ENCODE peak calls at places on chromosomes 4 and X, in ten cellular contexts. C is neural progenitor cell; G is IMR-90; H is hepatocyte; I is heart left ventricle; E is body of pancreas; X is naive thymus-derived CD4-positive, alpha-beta T cell; D is upper lobe of right lung; K is brain microvascular endothelial cell; P is tibial artery. T is an unnamed sample. For H3K27me3, the result is how much of the 10 kb centered on the place peaks cover.

GRCh38 chrX:108261541-108262218 is 170.1 kb downstream of the ATG4A start:
- DNase-seq in C (no peak), G (peak), H (peak), I (no peak), E (no peak), X (no peak), D (no peak), K (no peak), P (no peak), T (no peak)

GRCh38 chr4:149522031-149522430 is 293.6 kb downstream of the IQCM start:
- DNase-seq in C (no peak), G (no peak), H (no peak), I (no peak), E (no peak), X (no peak), D (no peak), K (no peak), P (no peak), T (no peak)

GRCh38 chr4:74444891-74445642 is at the start of gene AREG:
- DNase-seq in C (peak), G (peak), H (peak), I (peak), E (peak), X (peak), D (peak), K (peak), P (peak), T (peak)

GRCh38 chr4:40046311-40046980 is 10.2 kb upstream of the N4BP2 start:
- DNase-seq in C (no peak), G (peak), H (peak), I (no peak), E (peak), X (no peak), D (no peak), K (peak), P (no peak), T (no peak)

GRCh38 chrX:148500428-148501120 is at the start of gene AFF2:
- DNase-seq in C (peak), G (no peak), H (peak), I (peak), E (peak), X (peak), D (peak), K (peak), P (no peak), T (peak)

GRCh38 chr4:107050525-107051135 is 14.5 kb upstream of the DKK2 start:
- DNase-seq in C (peak), G (peak), H (peak), I (no peak), E (no peak), X (no peak), D (no peak), K (no peak), P (no peak), T (no peak)

GRCh38 chrX:8043121-8043520 is 115.9 kb upstream of the PNPLA4 start:
- DNase-seq in C (no peak), G (no peak), H (no peak), I (no peak), E (no peak), X (no peak), D (no peak), K (no peak), P (no peak), T (no peak)

GRCh38 chr4:153063490-153063889 is 127.4 kb downstream of the FHDC1 start:
- DNase-seq in C (no peak), G (no peak), H (peak), I (no peak), E (no peak), X (no peak), D (no peak), K (no peak), P (no peak), T (no peak)

GRCh38 chrX:31572396-31572795 is 500.6 kb upstream of the FTHL17 start:
- DNase-seq in C (no peak), G (no peak), H (no peak), I (no peak), E (no peak), X (no peak), D (no peak), K (no peak), P (no peak), T (no peak)

GRCh38 chrX:138756234-138756633 is 44.7 kb upstream of the FGF13 start:
- DNase-seq in C (peak), G (no peak), H (peak), I (peak), E (no peak), X (no peak), D (no peak), K (peak), P (peak), T (peak)

GRCh38 chr4:76535603-76536380 is 100.8 kb downstream of the SHROOM3 start:
- DNase-seq in C (no peak), G (peak), H (no peak), I (no peak), E (no peak), X (no peak), D (no peak), K (peak), P (no peak), T (peak)

GRCh38 chr4:66376396-66376795 is 706.1 kb upstream of the EPHA5 start:
- DNase-seq in C (no peak), G (no peak), H (no peak), I (no peak), E (no peak), X (no peak), D (no peak), K (no peak), P (no peak), T (no peak)

GRCh38 chr4:83757121-83757621 is 221.3 kb downstream of the GPAT3 start:
- DNase-seq in C (no peak), G (no peak), H (peak), I (no peak), E (no peak), X (no peak), D (no peak), K (peak), P (no peak), T (no peak)

GRCh38 chrX:115642895-115643530 is 82.0 kb downstream of the PLS3 start:
- DNase-seq in C (peak), G (peak), H (peak), I (no peak), E (peak), X (peak), D (no peak), K (peak), P (no peak), T (peak)

GRCh38 chrX:49183701-49184281 is 2.4 kb downstream of the PRICKLE3 start:
- DNase-seq in C (no peak), G (no peak), H (no peak), I (no peak), E (no peak), X (no peak), D (no peak), K (no peak), P (no peak), T (no peak)

GRCh38 chr4:74012130-74012529 is 13.7 kb upstream of the CXCL5 start:
- DNase-seq in C (no peak), G (no peak), H (no peak), I (no peak), E (no peak), X (no peak), D (no peak), K (no peak), P (no peak), T (no peak)

GRCh38 chr4:140986045-140986444 is 147.2 kb downstream of the RNF150 start:
- DNase-seq in C (no peak), G (no peak), H (no peak), I (no peak), E (no peak), X (no peak), D (no peak), K (no peak), P (no peak), T (no peak)

GRCh38 chr4:37726666-37727065 is 40.5 kb upstream of the RELL1 start:
- DNase-seq in C (no peak), G (peak), H (no peak), I (no peak), E (no peak), X (no peak), D (no peak), K (peak), P (no peak), T (no peak)

GRCh38 chr4:83639849-83640493 is 104.1 kb downstream of the GPAT3 start:
- DNase-seq in C (peak), G (peak), H (peak), I (peak), E (peak), X (peak), D (no peak), K (peak), P (no peak), T (peak)

GRCh38 chr4:137700072-137700471 is 167.8 kb upstream of the PCDH18 start:
- DNase-seq in C (no peak), G (peak), H (no peak), I (no peak), E (no peak), X (no peak), D (no peak), K (no peak), P (no peak), T (no peak)

GRCh38 chr4:17096692-17097091 is 198.2 kb upstream of the LDB2 start:
- DNase-seq in C (no peak), G (peak), H (no peak), I (no peak), E (no peak), X (no peak), D (no peak), K (no peak), P (no peak), T (no peak)

GRCh38 chr4:47494124-47494430 is 9.0 kb downstream of the ATP10D start:
- DNase-seq in C (no peak), G (no peak), H (no peak), I (no peak), E (no peak), X (no peak), D (no peak), K (no peak), P (no peak), T (no peak)

GRCh38 chr4:5969777-5970176 is 48.5 kb downstream of the C4orf50 start:
- DNase-seq in C (no peak), G (no peak), H (no peak), I (no peak), E (no peak), X (no peak), D (peak), K (no peak), P (peak), T (no peak)

GRCh38 chr4:141248029-141248428 is 27.3 kb downstream of the ZNF330 start:
- DNase-seq in C (no peak), G (peak), H (no peak), I (no peak), E (no peak), X (no peak), D (peak), K (peak), P (no peak), T (no peak)

GRCh38 chr4:161883157-161883556 is 280.6 kb downstream of the FSTL5 start:
- DNase-seq in C (no peak), G (no peak), H (no peak), I (no peak), E (no peak), X (no peak), D (no peak), K (no peak), P (no peak), T (no peak)

GRCh38 chr4:18935956-18936355 is 914.4 kb upstream of the LCORL start:
- DNase-seq in C (peak), G (no peak), H (no peak), I (no peak), E (no peak), X (no peak), D (no peak), K (no peak), P (no peak), T (peak)

GRCh38 chr4:73603307-73603710 is 16.9 kb downstream of the RASSF6 start:
- DNase-seq in C (no peak), G (peak), H (peak), I (no peak), E (peak), X (no peak), D (no peak), K (peak), P (no peak), T (no peak)

GRCh38 chr4:85910985-85911384 is 436.0 kb downstream of the ARHGAP24 start:
- DNase-seq in C (no peak), G (no peak), H (no peak), I (no peak), E (no peak), X (no peak), D (no peak), K (no peak), P (no peak), T (no peak)

GRCh38 chr4:22593933-22594332 is 78.1 kb upstream of the ADGRA3 start:
- DNase-seq in C (no peak), G (no peak), H (no peak), I (no peak), E (no peak), X (no peak), D (no peak), K (no peak), P (no peak), T (no peak)

GRCh38 chr4:150713251-150713650 is 131.3 kb downstream of the MAB21L2 start:
- DNase-seq in C (no peak), G (no peak), H (no peak), I (no peak), E (no peak), X (no peak), D (no peak), K (no peak), P (no peak), T (no peak)

GRCh38 chr4:156237192-156237591 is 283.5 kb upstream of the CTSO start:
- DNase-seq in C (no peak), G (no peak), H (no peak), I (no peak), E (no peak), X (no peak), D (no peak), K (no peak), P (no peak), T (no peak)

GRCh38 chrX:106952089-106952488 is 31.9 kb downstream of the CLDN2 start:
- DNase-seq in C (no peak), G (no peak), H (no peak), I (no peak), E (no peak), X (no peak), D (no peak), K (no peak), P (no peak), T (no peak)

GRCh38 chr4:140659935-140660710 is 91.4 kb upstream of the UCP1 start:
- DNase-seq in C (no peak), G (peak), H (no peak), I (no peak), E (no peak), X (no peak), D (no peak), K (no peak), P (no peak), T (peak)

GRCh38 chr4:124037236-124037635 is 640.6 kb downstream of the SPRY1 start:
- DNase-seq in C (no peak), G (no peak), H (no peak), I (no peak), E (no peak), X (no peak), D (no peak), K (no peak), P (no peak), T (no peak)

GRCh38 chr4:45423876-45424275 is 697.5 kb upstream of the GNPDA2 start:
- DNase-seq in C (no peak), G (no peak), H (no peak), I (no peak), E (no peak), X (no peak), D (no peak), K (no peak), P (no peak), T (no peak)

GRCh38 chr4:150140774-150141400 is 62.6 kb downstream of the DCLK2 start:
- DNase-seq in C (no peak), G (peak), H (no peak), I (no peak), E (no peak), X (no peak), D (no peak), K (peak), P (no peak), T (no peak)

GRCh38 chr4:186266699-186267467 is 894 bp downstream of the F11 start:
- DNase-seq in C (peak), G (peak), H (peak), I (no peak), E (peak), X (no peak), D (peak), K (peak), P (no peak), T (no peak)

GRCh38 chrX:32873786-32874185 is 337.6 kb downstream of the DMD start:
- DNase-seq in C (no peak), G (no peak), H (no peak), I (no peak), E (no peak), X (no peak), D (no peak), K (no peak), P (no peak), T (no peak)

GRCh38 chr4:176309046-176309445 is 10.7 kb upstream of the SPCS3 start:
- DNase-seq in C (no peak), G (no peak), H (no peak), I (no peak), E (no peak), X (no peak), D (no peak), K (no peak), P (no peak), T (no peak)

GRCh38 chrX:37854748-37855147 is 7.4 kb upstream of the DYNLT3 start:
- DNase-seq in C (no peak), G (no peak), H (no peak), I (no peak), E (no peak), X (no peak), D (no peak), K (no peak), P (no peak), T (no peak)
- H3K27me3 ChIP-seq in C (under half), G (under half), H (under half), I (under half), E (under half), X (under half), D (under half), K (under half), P (under half), T (under half)

DNA sequence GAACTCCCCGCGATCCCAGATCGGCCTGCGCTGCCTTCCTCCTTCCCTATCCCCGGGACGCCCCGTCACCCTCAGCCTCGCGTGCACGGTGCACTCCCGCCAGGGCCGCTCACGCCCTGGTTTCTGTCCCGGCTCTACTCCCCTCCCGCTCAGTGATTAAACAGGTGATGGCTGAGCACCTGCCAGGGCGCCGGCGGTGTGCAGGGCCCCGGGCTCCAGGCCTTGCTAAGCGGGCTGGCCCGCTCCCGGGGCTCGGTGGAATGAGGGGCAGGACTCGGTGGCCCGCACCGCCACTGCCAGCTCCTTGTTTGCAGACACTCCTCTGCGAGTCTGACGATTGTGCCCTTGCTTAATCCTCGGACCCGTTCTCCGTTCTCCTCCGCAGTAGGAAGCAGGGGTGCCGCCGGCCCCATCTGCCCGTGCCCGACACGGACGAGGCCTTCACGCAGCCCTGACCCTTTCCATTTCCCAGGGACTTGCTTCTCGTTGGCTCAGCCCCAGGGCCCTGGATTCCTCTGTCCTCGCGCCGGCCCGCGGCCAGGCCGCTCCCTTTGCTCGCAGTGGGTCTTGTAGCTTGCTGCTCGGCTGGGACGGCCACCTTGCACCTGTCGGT is 143.5 kb downstream of the TRIML1 start:
- DNase-seq in C (peak), G (no peak), H (peak), I (no peak), E (no peak), X (no peak), D (peak), K (no peak), P (no peak), T (no peak)
- H3K27me3 ChIP-seq in C (under half), G (under half), H (under half), I (under half), E (under half), X (under half), D (under half), K (under half), P (under half), T (under half)

GRCh38 chr4:112504807-112505206 is 11.2 kb downstream of the NEUROG2 start:
- DNase-seq in C (no peak), G (no peak), H (no peak), I (no peak), E (no peak), X (no peak), D (no peak), K (no peak), P (no peak), T (no peak)
- H3K27me3 ChIP-seq in C (half or more), G (under half), H (half or more), I (half or more), E (under half), X (under half), D (half or more), K (under half), P (under half), T (under half)

GRCh38 chrX:135429429-135429828 is 7.7 kb downstream of the SMIM10L2A start:
- DNase-seq in C (no peak), G (no peak), H (no peak), I (no peak), E (no peak), X (no peak), D (no peak), K (no peak), P (no peak), T (no peak)
- H3K27me3 ChIP-seq in C (under half), G (under half), H (under half), I (under half), E (under half), X (under half), D (under half), K (under half), P (under half), T (under half)